ENCODE peak calls at places on chromosome 18, in five cellular contexts. One of them, this sample, is unnamed.

GRCh38 chr18:26702023-26702422 is 153.7 kb upstream of the KCTD1 start:
- DNase-seq in aorta: no peak
- DNase-seq in coronary artery: no peak
- DNase-seq in heart right ventricle: no peak
- DNase-seq in vagina: no peak
- DNase-seq in this sample: no peak

GRCh38 chr18:75362435-75362834 is 65.1 kb downstream of the SMIM21 start:
- DNase-seq in aorta: no peak
- DNase-seq in coronary artery: no peak
- DNase-seq in heart right ventricle: no peak
- DNase-seq in vagina: no peak
- DNase-seq in this sample: no peak

GRCh38 chr18:11857177-11857887 is 6.1 kb downstream of the CHMP1B start:
- DNase-seq in aorta: peak
- DNase-seq in coronary artery: peak
- DNase-seq in heart right ventricle: peak
- DNase-seq in vagina: no peak
- DNase-seq in this sample: peak

GRCh38 chr18:23972416-23972815 is 42.1 kb upstream of the TTC39C start:
- DNase-seq in aorta: no peak
- DNase-seq in coronary artery: no peak
- DNase-seq in heart right ventricle: no peak
- DNase-seq in vagina: no peak
- DNase-seq in this sample: no peak

GRCh38 chr18:55244520-55244919 is 285.3 kb upstream of the CCDC68 start:
- DNase-seq in aorta: no peak
- DNase-seq in coronary artery: no peak
- DNase-seq in heart right ventricle: no peak
- DNase-seq in vagina: no peak
- DNase-seq in this sample: no peak

GRCh38 chr18:61322265-61322873 is 10.9 kb upstream of the CDH20 start:
- DNase-seq in aorta: peak
- DNase-seq in coronary artery: no peak
- DNase-seq in heart right ventricle: peak
- DNase-seq in vagina: no peak
- DNase-seq in this sample: peak

GRCh38 chr18:76098728-76099514 is 396.1 kb downstream of the ZNF516 start:
- DNase-seq in aorta: no peak
- DNase-seq in coronary artery: no peak
- DNase-seq in heart right ventricle: no peak
- DNase-seq in vagina: no peak
- DNase-seq in this sample: no peak

GRCh38 chr18:23716516-23716915 is 27.3 kb downstream of the LAMA3 start:
- DNase-seq in aorta: no peak
- DNase-seq in coronary artery: peak
- DNase-seq in heart right ventricle: no peak
- DNase-seq in vagina: no peak
- DNase-seq in this sample: peak

GRCh38 chr18:2570772-2571199 is 519 bp downstream of the METTL4 start:
- DNase-seq in aorta: peak
- DNase-seq in coronary artery: peak
- DNase-seq in heart right ventricle: peak
- DNase-seq in vagina: no peak
- DNase-seq in this sample: peak

GRCh38 chr18:26813043-26813442 is 52.5 kb downstream of the AQP4 start:
- DNase-seq in aorta: no peak
- DNase-seq in coronary artery: no peak
- DNase-seq in heart right ventricle: no peak
- DNase-seq in vagina: no peak
- DNase-seq in this sample: peak

GRCh38 chr18:38459595-38459994 is 894.0 kb upstream of the CELF4 start:
- DNase-seq in aorta: no peak
- DNase-seq in coronary artery: no peak
- DNase-seq in heart right ventricle: no peak
- DNase-seq in vagina: no peak
- DNase-seq in this sample: no peak

GRCh38 chr18:79405019-79405780 is 9.5 kb downstream of the NFATC1 start:
- DNase-seq in aorta: peak
- DNase-seq in coronary artery: no peak
- DNase-seq in heart right ventricle: no peak
- DNase-seq in vagina: no peak
- DNase-seq in this sample: no peak

GRCh38 chr18:75341267-75341666 is 86.2 kb downstream of the SMIM21 start:
- DNase-seq in aorta: no peak
- DNase-seq in coronary artery: no peak
- DNase-seq in heart right ventricle: no peak
- DNase-seq in vagina: no peak
- DNase-seq in this sample: no peak

GRCh38 chr18:77223653-77224052 is 26.0 kb upstream of the GALR1 start:
- DNase-seq in aorta: no peak
- DNase-seq in coronary artery: no peak
- DNase-seq in heart right ventricle: no peak
- DNase-seq in vagina: no peak
- DNase-seq in this sample: peak

GRCh38 chr18:55833543-55833942 is 245.6 kb upstream of the TCF4 start:
- DNase-seq in aorta: no peak
- DNase-seq in coronary artery: no peak
- DNase-seq in heart right ventricle: no peak
- DNase-seq in vagina: no peak
- DNase-seq in this sample: peak

GRCh38 chr18:23885750-23886149 is 128.8 kb upstream of the TTC39C start:
- DNase-seq in aorta: no peak
- DNase-seq in coronary artery: no peak
- DNase-seq in heart right ventricle: no peak
- DNase-seq in vagina: no peak
- DNase-seq in this sample: no peak

GRCh38 chr18:63317982-63318881 is 1.3 kb downstream of the BCL2 start:
- DNase-seq in aorta: peak
- DNase-seq in coronary artery: peak
- DNase-seq in heart right ventricle: peak
- DNase-seq in vagina: no peak
- DNase-seq in this sample: peak

GRCh38 chr18:22557160-22557941 is 139.6 kb upstream of the CTAGE1 start:
- DNase-seq in aorta: no peak
- DNase-seq in coronary artery: no peak
- DNase-seq in heart right ventricle: no peak
- DNase-seq in vagina: no peak
- DNase-seq in this sample: no peak

GRCh38 chr18:22560797-22561196 is 143.1 kb upstream of the CTAGE1 start:
- DNase-seq in aorta: no peak
- DNase-seq in coronary artery: no peak
- DNase-seq in heart right ventricle: no peak
- DNase-seq in vagina: no peak
- DNase-seq in this sample: no peak

GRCh38 chr18:22558945-22559385 is 141.2 kb upstream of the CTAGE1 start:
- DNase-seq in aorta: peak
- DNase-seq in coronary artery: peak
- DNase-seq in heart right ventricle: peak
- DNase-seq in vagina: no peak
- DNase-seq in this sample: peak

GRCh38 chr18:22560283-22560627 is 142.5 kb upstream of the CTAGE1 start:
- DNase-seq in aorta: no peak
- DNase-seq in coronary artery: no peak
- DNase-seq in heart right ventricle: no peak
- DNase-seq in vagina: no peak
- DNase-seq in this sample: no peak

GRCh38 chr18:22559414-22560282 is 141.9 kb upstream of the CTAGE1 start:
- DNase-seq in aorta: peak
- DNase-seq in coronary artery: peak
- DNase-seq in heart right ventricle: peak
- DNase-seq in vagina: no peak
- DNase-seq in this sample: peak
- H3K27ac ChIP-seq in aorta: peak
- H3K27ac ChIP-seq in coronary artery: peak
- H3K27ac ChIP-seq in heart right ventricle: peak
- H3K27ac ChIP-seq in vagina: peak
- H3K27ac ChIP-seq in this sample: peak

GRCh38 chr18:46622999-46623398 is 34.0 kb downstream of the LOXHD1 start:
- DNase-seq in aorta: no peak
- DNase-seq in coronary artery: no peak
- DNase-seq in heart right ventricle: no peak
- DNase-seq in vagina: no peak
- DNase-seq in this sample: peak
- H3K27ac ChIP-seq in aorta: no peak
- H3K27ac ChIP-seq in coronary artery: no peak
- H3K27ac ChIP-seq in heart right ventricle: no peak
- H3K27ac ChIP-seq in vagina: no peak
- H3K27ac ChIP-seq in this sample: no peak

GRCh38 chr18:22682720-22683119 is 250.4 kb upstream of the RBBP8 start:
- DNase-seq in aorta: no peak
- DNase-seq in coronary artery: no peak
- DNase-seq in heart right ventricle: no peak
- DNase-seq in vagina: no peak
- DNase-seq in this sample: no peak

GRCh38 chr18:22683786-22684185 is 249.3 kb upstream of the RBBP8 start:
- DNase-seq in aorta: no peak
- DNase-seq in coronary artery: no peak
- DNase-seq in heart right ventricle: no peak
- DNase-seq in vagina: no peak
- DNase-seq in this sample: no peak

GRCh38 chr18:22684268-22684667 is 248.9 kb upstream of the RBBP8 start:
- DNase-seq in aorta: no peak
- DNase-seq in coronary artery: no peak
- DNase-seq in heart right ventricle: no peak
- DNase-seq in vagina: no peak
- DNase-seq in this sample: no peak

GRCh38 chr18:22681912-22682311 is 251.2 kb upstream of the RBBP8 start:
- DNase-seq in aorta: no peak
- DNase-seq in coronary artery: no peak
- DNase-seq in heart right ventricle: no peak
- DNase-seq in vagina: no peak
- DNase-seq in this sample: no peak

DNA sequence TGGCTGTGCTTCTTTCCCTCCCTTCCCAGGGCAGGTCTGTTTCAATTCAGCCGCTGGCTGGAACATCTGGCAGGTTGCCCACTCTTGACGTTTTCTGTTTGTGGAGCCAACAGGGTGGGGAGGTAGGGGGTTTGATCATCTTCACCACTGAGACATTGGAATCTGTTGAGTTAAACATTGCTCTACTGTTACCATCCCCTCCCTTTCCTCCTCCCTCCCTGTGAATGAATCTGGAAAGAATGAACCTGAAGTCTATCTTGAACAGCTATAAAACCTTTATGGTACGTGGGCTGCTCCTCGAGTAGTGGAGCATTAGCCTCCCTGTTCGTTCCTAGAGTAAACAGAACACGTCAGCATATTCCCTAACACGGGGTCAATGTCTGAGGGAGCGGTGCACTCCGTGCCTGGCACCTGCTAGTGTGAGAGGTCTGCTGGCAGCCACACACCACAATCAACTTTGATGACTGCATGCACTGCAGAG is 249.9 kb upstream of the RBBP8 start:
- DNase-seq in aorta: peak
- DNase-seq in coronary artery: no peak
- DNase-seq in heart right ventricle: peak
- DNase-seq in vagina: no peak
- DNase-seq in this sample: peak
- H3K27ac ChIP-seq in aorta: no peak
- H3K27ac ChIP-seq in coronary artery: no peak
- H3K27ac ChIP-seq in heart right ventricle: no peak
- H3K27ac ChIP-seq in vagina: no peak
- H3K27ac ChIP-seq in this sample: no peak

GRCh38 chr18:59149007-59149406 is 9.3 kb downstream of the SEC11C start:
- DNase-seq in aorta: no peak
- DNase-seq in coronary artery: no peak
- DNase-seq in heart right ventricle: no peak
- DNase-seq in vagina: no peak
- DNase-seq in this sample: no peak
- H3K27ac ChIP-seq in aorta: no peak
- H3K27ac ChIP-seq in coronary artery: no peak
- H3K27ac ChIP-seq in heart right ventricle: no peak
- H3K27ac ChIP-seq in vagina: no peak
- H3K27ac ChIP-seq in this sample: no peak

DNA sequence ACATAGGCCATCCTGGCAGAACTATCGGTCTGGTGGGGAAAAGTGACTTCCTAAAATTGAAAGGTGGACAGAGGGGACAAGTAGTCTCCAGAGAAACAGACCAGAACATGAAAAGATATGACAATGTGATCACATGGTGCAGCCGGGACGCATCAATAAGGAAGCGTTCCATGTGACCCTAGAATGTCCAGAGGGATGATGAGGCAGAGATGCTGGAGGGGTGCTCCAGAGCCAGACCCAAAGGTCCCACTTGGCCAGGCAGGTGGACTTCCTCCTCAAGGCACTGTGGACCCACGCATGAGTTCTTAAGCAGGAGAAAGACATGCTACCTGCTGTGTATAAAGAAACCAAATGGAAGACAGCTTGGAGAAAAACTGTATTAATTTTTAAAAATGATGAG is 50.2 kb downstream of the CDH2 start:
- DNase-seq in aorta: no peak
- DNase-seq in coronary artery: no peak
- DNase-seq in heart right ventricle: no peak
- DNase-seq in vagina: no peak
- DNase-seq in this sample: no peak
- H3K27ac ChIP-seq in aorta: no peak
- H3K27ac ChIP-seq in coronary artery: peak
- H3K27ac ChIP-seq in heart right ventricle: peak
- H3K27ac ChIP-seq in vagina: no peak
- H3K27ac ChIP-seq in this sample: no peak

GRCh38 chr18:33578371-33579146 is 540 bp downstream of the ASXL3 start:
- DNase-seq in aorta: peak
- DNase-seq in coronary artery: peak
- DNase-seq in heart right ventricle: peak
- DNase-seq in vagina: no peak
- DNase-seq in this sample: no peak
- H3K27ac ChIP-seq in aorta: peak
- H3K27ac ChIP-seq in coronary artery: peak
- H3K27ac ChIP-seq in heart right ventricle: peak
- H3K27ac ChIP-seq in vagina: peak
- H3K27ac ChIP-seq in this sample: no peak

GRCh38 chr18:28831908-28832307 is 655.0 kb upstream of the CDH2 start:
- DNase-seq in aorta: no peak
- DNase-seq in coronary artery: no peak
- DNase-seq in heart right ventricle: no peak
- DNase-seq in vagina: no peak
- DNase-seq in this sample: no peak

GRCh38 chr18:28837100-28837499 is 660.2 kb upstream of the CDH2 start:
- DNase-seq in aorta: no peak
- DNase-seq in coronary artery: no peak
- DNase-seq in heart right ventricle: no peak
- DNase-seq in vagina: no peak
- DNase-seq in this sample: no peak

GRCh38 chr18:28831476-28831875 is 654.5 kb upstream of the CDH2 start:
- DNase-seq in aorta: no peak
- DNase-seq in coronary artery: no peak
- DNase-seq in heart right ventricle: no peak
- DNase-seq in vagina: no peak
- DNase-seq in this sample: no peak

GRCh38 chr18:28834889-28835288 is 658.0 kb upstream of the CDH2 start:
- DNase-seq in aorta: peak
- DNase-seq in coronary artery: no peak
- DNase-seq in heart right ventricle: no peak
- DNase-seq in vagina: no peak
- DNase-seq in this sample: peak
- H3K27ac ChIP-seq in aorta: no peak
- H3K27ac ChIP-seq in coronary artery: no peak
- H3K27ac ChIP-seq in heart right ventricle: no peak
- H3K27ac ChIP-seq in vagina: no peak
- H3K27ac ChIP-seq in this sample: no peak

This sample was measured in RWPE1.